ENCODE peak calls at places on chromosomes 4 and X, in four cellular contexts. E is mucosa of gallbladder; I is GM06990; S is activated CD4-positive, alpha-beta T cell treated with anti-CD3 and anti-CD28 coated beads for 4 hours. Y is an unnamed sample.

GRCh38 chrX:75156537-75156945 is 458 bp upstream of the ABCB7 start:
- DNase-seq in I (no peak), S (no peak), E (no peak), Y (peak)

GRCh38 chr4:17027495-17027894 is 129.1 kb upstream of the LDB2 start:
- DNase-seq in S (no peak), I (no peak), E (no peak), Y (no peak)

GRCh38 chr4:101753702-101754101 is 36.8 kb upstream of the BANK1 start:
- DNase-seq in I (no peak), S (no peak), E (no peak), Y (no peak)

GRCh38 chrX:134764202-134764785 is 106.0 kb upstream of the PLAC1 start:
- DNase-seq in S (no peak), I (peak), E (no peak), Y (peak)

GRCh38 chrX:47854474-47854873 is 17.8 kb downstream of the ZNF81 start:
- DNase-seq in E (peak), I (no peak), S (peak), Y (no peak)

GRCh38 chr4:129355529-129355928 is 259.6 kb downstream of the C4orf33 start:
- DNase-seq in E (peak), S (no peak), I (no peak), Y (no peak)

GRCh38 chr4:94660614-94661013 is 97.1 kb upstream of the BMPR1B start:
- DNase-seq in S (no peak), E (no peak), I (no peak), Y (no peak)

GRCh38 chrX:65948103-65948502 is 91.8 kb downstream of the VSIG4 start:
- DNase-seq in I (no peak), E (no peak), S (no peak), Y (no peak)

GRCh38 chr4:11904991-11905760 is 476.5 kb upstream of the HS3ST1 start:
- DNase-seq in S (no peak), E (no peak), I (no peak), Y (no peak)

GRCh38 chrX:96182366-96182765 is 502.3 kb upstream of the DIAPH2 start:
- DNase-seq in S (no peak), E (no peak), I (no peak), Y (no peak)

GRCh38 chr4:1379801-1380331 is 26.4 kb downstream of the NKX1-1 start:
- DNase-seq in S (no peak), I (no peak), E (no peak), Y (no peak)